ENCODE peak calls at places on chromosomes 12 and 14, in ten cellular contexts. O is left ventricle myocardium inferior; N is RWPE1; A is hepatocyte; H is right lobe of liver; W is stomach; S is lower lobe of right lung; R is fibroblast of lung; D is heart right ventricle; U is CD8-positive, alpha-beta T cell. X is an unnamed sample.

GRCh38 chr14:97273540-97273939 is 476.4 kb downstream of the VRK1 start:
- DNase-seq in O (no peak), N (no peak), A (no peak), H (no peak), W (no peak), S (no peak), R (no peak), D (no peak), U (no peak), X (no peak)

GRCh38 chr12:64025174-64025958 is 180.9 kb downstream of the SRGAP1 start:
- DNase-seq in O (no peak), N (no peak), A (no peak), H (no peak), W (no peak), S (no peak), R (no peak), D (no peak), U (no peak), X (no peak)

GRCh38 chr12:124713436-124714082 is 146.1 kb upstream of the NCOR2 start:
- DNase-seq in O (no peak), N (no peak), A (peak; percentile 61), H (no peak), W (peak; percentile 36), S (no peak), R (peak; percentile 95), D (no peak), U (peak; percentile 61), X (no peak)

GRCh38 chr14:104586832-104587620 is 7.5 kb downstream of the C14orf180 start:
- DNase-seq in O (peak; percentile 81), N (no peak), A (no peak), H (no peak), W (peak; percentile 80), S (no peak), R (no peak), D (peak; percentile 81), U (no peak), X (peak; percentile 84)

GRCh38 chr12:90854136-90854689 is 100.8 kb downstream of the CCER1 start:
- DNase-seq in O (no peak), N (peak; percentile 25), A (peak; percentile 76), H (no peak), W (no peak), S (no peak), R (peak; percentile 42), D (no peak), U (no peak), X (no peak)

GRCh38 chr12:107684029-107684790 is 1.4 kb upstream of the PWP1 start:
- DNase-seq in O (no peak), N (no peak), A (no peak), H (no peak), W (no peak), S (no peak), R (peak; percentile 54), D (no peak), U (no peak), X (no peak)

GRCh38 chr12:6606331-6607131 is 648 bp downstream of the CHD4 start:
- DNase-seq in O (peak; percentile 77), N (no peak), A (peak; percentile 78), H (peak; percentile 84), W (peak; percentile 59), S (peak; percentile 82), R (peak; percentile 23), D (peak; percentile 78), U (peak; percentile 76), X (peak; percentile 82)

GRCh38 chr12:104628338-104629135 is 171.8 kb downstream of the CHST11 start:
- DNase-seq in O (no peak), N (no peak), A (no peak), H (no peak), W (no peak), S (no peak), R (no peak), D (no peak), U (no peak), X (no peak)

GRCh38 chr12:1603621-1604020 is 9.2 kb upstream of the FBXL14 start:
- DNase-seq in O (no peak), N (no peak), A (no peak), H (no peak), W (no peak), S (no peak), R (no peak), D (no peak), U (no peak), X (no peak)

GRCh38 chr14:50319721-50320120 is 7.6 kb downstream of the DMAC2L start:
- DNase-seq in O (no peak), N (no peak), A (no peak), H (no peak), W (no peak), S (no peak), R (no peak), D (no peak), U (no peak), X (no peak)

GRCh38 chr14:50320279-50320678 is 8.2 kb downstream of the DMAC2L start:
- DNase-seq in O (no peak), N (peak; percentile 54), A (no peak), H (no peak), W (no peak), S (no peak), R (peak; percentile 69), D (no peak), U (no peak), X (no peak)

GRCh38 chr14:50319293-50319692 is 7.2 kb downstream of the DMAC2L start:
- DNase-seq in O (no peak), N (peak; percentile 39), A (no peak), H (no peak), W (no peak), S (no peak), R (no peak), D (no peak), U (no peak), X (no peak)

GRCh38 chr14:50321009-50321660 is 9.0 kb downstream of the DMAC2L start:
- DNase-seq in O (peak; percentile 24), N (peak; percentile 84), A (peak; percentile 91), H (no peak), W (peak; percentile 63), S (no peak), R (peak; percentile 94), D (no peak), U (peak; percentile 68), X (no peak)

GRCh38 chr14:50318031-50318626 is 6.0 kb downstream of the DMAC2L start:
- DNase-seq in O (no peak), N (peak; percentile 36), A (peak; percentile 38), H (no peak), W (no peak), S (no peak), R (peak; percentile 38), D (no peak), U (no peak), X (no peak)
- TF ChIP-seq CTCF in O (peak; percentile 74), N (peak; percentile 68), A (peak; percentile 78), H (peak; percentile 62), W (no peak), S (peak; percentile 56), R (peak; percentile 51), D (peak; percentile 48), U (peak; percentile 48), X (peak; percentile 53)

DNA sequence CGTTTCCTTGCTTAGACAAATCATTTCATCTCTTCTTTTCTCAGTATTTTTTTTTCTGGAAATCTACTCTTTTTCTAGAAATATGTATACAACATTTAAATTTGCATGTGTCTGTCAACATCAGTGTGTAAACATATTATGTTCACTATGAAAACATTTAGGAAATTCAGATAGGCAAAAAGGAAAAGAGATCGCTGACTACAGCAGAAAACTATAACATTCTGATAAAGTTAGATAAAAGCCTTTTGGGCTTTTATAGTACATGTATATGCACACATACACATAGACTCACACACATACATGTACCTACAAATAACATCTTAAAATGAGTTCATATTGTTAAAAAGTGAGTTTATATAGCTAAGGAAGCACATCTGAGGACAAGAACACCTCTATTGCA is 142.1 kb downstream of the RAD51B start:
- DNase-seq in O (no peak), N (no peak), A (no peak), H (no peak), W (no peak), S (no peak), R (no peak), D (no peak), U (no peak), X (no peak)
- H3K27ac ChIP-seq in O (no peak overlapping the region), N (no peak overlapping the region), A (peak overlapping the region; percentile 84), H (no peak overlapping the region), W (no peak overlapping the region), S (peak overlapping the region; percentile 42), R (no peak overlapping the region), D (no peak overlapping the region), U (no peak overlapping the region), X (no peak overlapping the region)

GRCh38 chr12:28189774-28190320 is 409 bp upstream of the CCDC91 start:
- DNase-seq in O (no peak), N (no peak), A (peak; percentile 6), H (no peak), W (no peak), S (no peak), R (no peak), D (no peak), U (no peak), X (no peak)

GRCh38 chr12:28191018-28191595 is 851 bp downstream of the CCDC91 start:
- DNase-seq in O (no peak), N (peak; percentile 34), A (no peak), H (no peak), W (no peak), S (no peak), R (peak; percentile 74), D (peak; percentile 9), U (no peak), X (peak; percentile 34)

GRCh38 chr12:28191690-28192089 is 1.4 kb downstream of the CCDC91 start:
- DNase-seq in O (no peak), N (no peak), A (no peak), H (no peak), W (no peak), S (no peak), R (peak; percentile 19), D (no peak), U (no peak), X (no peak)

GRCh38 chr12:28192145-28192544 is 1.9 kb downstream of the CCDC91 start:
- DNase-seq in O (no peak), N (no peak), A (no peak), H (no peak), W (no peak), S (no peak), R (no peak), D (no peak), U (no peak), X (no peak)

DNA sequence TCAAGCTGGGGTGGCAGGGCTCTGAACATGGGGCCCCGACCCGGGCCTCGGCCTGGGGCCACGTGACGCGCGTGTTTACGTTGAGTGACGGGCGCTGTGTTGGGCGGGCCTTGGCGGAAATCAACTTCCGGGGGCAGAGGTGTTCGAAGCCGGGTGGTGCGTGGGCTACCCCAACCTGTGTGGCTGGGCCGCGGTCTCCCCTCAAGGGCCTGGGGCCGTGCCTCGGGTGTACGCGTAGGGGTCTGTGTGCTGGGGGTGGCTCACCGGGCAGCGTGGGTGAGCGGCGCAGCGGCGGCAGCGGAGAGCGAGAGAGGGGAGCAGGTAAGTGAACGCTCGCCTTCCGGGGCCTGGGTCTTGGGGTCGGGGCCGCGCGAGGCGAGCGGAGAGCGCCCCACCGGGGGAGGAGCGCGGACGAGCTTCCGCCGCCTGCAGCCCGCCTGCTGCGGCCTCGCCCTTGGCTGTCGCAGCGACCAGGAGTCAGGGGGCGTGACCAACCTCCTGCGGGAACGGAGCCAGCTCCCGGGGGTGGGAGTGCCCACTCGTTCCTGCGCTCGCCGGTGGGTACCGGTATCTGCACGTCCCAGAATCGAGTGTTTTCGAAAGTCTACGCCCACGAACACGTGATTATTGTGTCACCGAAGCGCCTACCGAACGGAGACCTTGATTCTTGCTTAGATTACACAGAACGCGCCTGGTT is at the start of gene CCDC91:
- DNase-seq in O (peak; percentile 85), N (peak; percentile 70), A (peak; percentile 93), H (peak; percentile 91), W (peak; percentile 88), S (peak; percentile 91), R (peak; percentile 79), D (peak; percentile 87), U (peak; percentile 92), X (peak; percentile 85)
- TF ChIP-seq CTCF in O (peak; percentile 12), N (no peak), A (no peak), H (no peak), W (no peak), S (no peak), R (no peak), D (no peak), U (no peak), X (peak; percentile 6)

GRCh38 chr12:113092478-113093408 is 36.2 kb downstream of the DTX1 start:
- DNase-seq in O (peak; percentile 30), N (peak; percentile 53), A (peak; percentile 70), H (no peak), W (peak; percentile 68), S (peak; percentile 70), R (no peak), D (peak; percentile 41), U (no peak), X (peak; percentile 65)
- H3K27ac ChIP-seq in O (no peak overlapping the region), N (no peak overlapping the region), A (no peak overlapping the region), H (no peak overlapping the region), W (no peak overlapping the region), S (no peak overlapping the region), R (no peak overlapping the region), D (no peak overlapping the region), U (no peak overlapping the region), X (no peak overlapping the region)

X was measured in psoas muscle.